ENCODE peak calls at places on chromosomes 7 and 10, in five cellular contexts. One of them, this sample, is unnamed.

GRCh38 chr7:102287465-102288146 is 938 bp downstream of the SH2B2 start:
- DNase-seq in WERI-Rb-1: peak
- DNase-seq in spleen: peak
- DNase-seq in heart left ventricle: no peak
- DNase-seq in upper lobe of left lung: peak
- DNase-seq in this sample: peak

GRCh38 chr10:34489436-34489835 is 325.7 kb downstream of the PARD3 start:
- DNase-seq in WERI-Rb-1: no peak
- DNase-seq in spleen: no peak
- DNase-seq in upper lobe of left lung: no peak
- DNase-seq in heart left ventricle: no peak
- DNase-seq in this sample: no peak

GRCh38 chr10:34786464-34786863 is 28.6 kb downstream of the PARD3 start:
- DNase-seq in upper lobe of left lung: no peak
- DNase-seq in heart left ventricle: no peak
- DNase-seq in WERI-Rb-1: no peak
- DNase-seq in spleen: no peak
- DNase-seq in this sample: no peak

GRCh38 chr10:58477122-58477521 is 35.5 kb upstream of the BICC1 start:
- DNase-seq in WERI-Rb-1: no peak
- DNase-seq in upper lobe of left lung: no peak
- DNase-seq in spleen: no peak
- DNase-seq in heart left ventricle: peak
- DNase-seq in this sample: peak

GRCh38 chr10:26367771-26368170 is 70.4 kb upstream of the APBB1IP start:
- DNase-seq in heart left ventricle: no peak
- DNase-seq in WERI-Rb-1: no peak
- DNase-seq in upper lobe of left lung: peak
- DNase-seq in spleen: no peak
- DNase-seq in this sample: no peak

GRCh38 chr7:885261-885892 is 9.0 kb downstream of the GET4 start:
- DNase-seq in upper lobe of left lung: no peak
- DNase-seq in spleen: peak
- DNase-seq in heart left ventricle: no peak
- DNase-seq in WERI-Rb-1: no peak
- DNase-seq in this sample: peak

GRCh38 chr10:69090687-69091450 is 3.0 kb downstream of the SRGN start:
- DNase-seq in heart left ventricle: no peak
- DNase-seq in spleen: no peak
- DNase-seq in WERI-Rb-1: no peak
- DNase-seq in upper lobe of left lung: no peak
- DNase-seq in this sample: no peak

GRCh38 chr10:7529638-7530037 is 118.8 kb upstream of the SFMBT2 start:
- DNase-seq in WERI-Rb-1: peak
- DNase-seq in spleen: no peak
- DNase-seq in heart left ventricle: no peak
- DNase-seq in upper lobe of left lung: no peak
- DNase-seq in this sample: no peak

GRCh38 chr10:117137911-117138642 is at the start of gene VAX1:
- DNase-seq in heart left ventricle: no peak
- DNase-seq in spleen: no peak
- DNase-seq in upper lobe of left lung: no peak
- DNase-seq in WERI-Rb-1: peak
- DNase-seq in this sample: no peak

GRCh38 chr10:68598978-68599753 is 39.0 kb downstream of the TET1 start:
- DNase-seq in spleen: peak
- DNase-seq in heart left ventricle: peak
- DNase-seq in WERI-Rb-1: peak
- DNase-seq in upper lobe of left lung: no peak
- DNase-seq in this sample: peak

GRCh38 chr10:131568866-131569265 is 257.3 kb upstream of the TCERG1L start:
- DNase-seq in heart left ventricle: no peak
- DNase-seq in upper lobe of left lung: peak
- DNase-seq in spleen: no peak
- DNase-seq in WERI-Rb-1: no peak
- DNase-seq in this sample: no peak

GRCh38 chr7:117230276-117231046 is 92.4 kb downstream of the WNT2 start:
- DNase-seq in upper lobe of left lung: no peak
- DNase-seq in spleen: no peak
- DNase-seq in heart left ventricle: no peak
- DNase-seq in WERI-Rb-1: no peak
- DNase-seq in this sample: no peak

DNA sequence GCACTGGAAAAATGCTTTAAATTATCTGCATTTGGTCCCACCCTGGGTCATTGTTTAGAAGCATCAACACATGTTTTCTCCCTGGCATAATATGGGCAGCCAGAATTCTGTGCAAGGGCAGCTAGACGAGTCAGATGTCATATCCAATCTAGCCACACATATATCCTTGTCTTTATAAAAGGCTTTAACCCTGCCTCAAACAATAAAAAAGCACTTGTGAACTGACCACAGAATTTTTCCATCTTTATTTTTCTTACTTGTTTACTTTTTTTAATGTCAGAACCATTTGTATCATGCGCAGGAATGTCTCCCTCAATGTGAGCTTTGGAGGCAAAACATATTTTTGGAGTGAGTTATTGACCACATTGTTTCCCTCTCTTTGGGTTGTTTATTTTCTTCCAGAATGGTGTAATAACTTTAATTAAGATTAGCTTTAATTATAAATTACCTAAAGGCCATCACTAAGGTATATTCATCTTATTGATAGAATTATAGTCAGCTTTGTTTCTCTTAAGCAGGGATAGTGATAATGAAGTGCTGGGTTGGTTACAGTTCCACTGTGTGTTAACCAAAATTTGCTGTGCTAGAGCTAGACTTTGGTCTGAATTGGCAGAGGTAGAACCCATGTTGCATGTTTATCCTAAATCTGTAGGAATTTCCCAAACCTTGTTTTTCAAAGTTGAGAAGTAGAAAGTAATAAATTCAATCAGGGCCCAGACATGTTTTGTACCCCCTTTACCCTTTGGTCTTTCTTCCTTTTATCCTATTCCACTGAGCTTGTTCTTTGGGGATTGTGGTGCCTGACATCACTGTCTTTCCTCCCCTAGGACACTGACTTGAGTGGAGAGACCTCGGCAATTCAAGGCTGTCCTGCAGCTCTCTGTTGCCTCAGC is 1078.4 kb downstream of the KCNMA1 start:
- DNase-seq in heart left ventricle: no peak
- DNase-seq in upper lobe of left lung: no peak
- DNase-seq in WERI-Rb-1: no peak
- DNase-seq in spleen: no peak
- DNase-seq in this sample: no peak
- H3K27ac ChIP-seq in heart left ventricle: no peak
- H3K27ac ChIP-seq in upper lobe of left lung: peak
- H3K27ac ChIP-seq in WERI-Rb-1: no peak
- H3K27ac ChIP-seq in spleen: no peak
- H3K27ac ChIP-seq in this sample: no peak

GRCh38 chr10:75722609-75723008 is 291.2 kb downstream of the LRMDA start:
- DNase-seq in WERI-Rb-1: no peak
- DNase-seq in heart left ventricle: no peak
- DNase-seq in upper lobe of left lung: no peak
- DNase-seq in spleen: no peak
- DNase-seq in this sample: no peak
- H3K27ac ChIP-seq in WERI-Rb-1: no peak
- H3K27ac ChIP-seq in heart left ventricle: no peak
- H3K27ac ChIP-seq in upper lobe of left lung: peak
- H3K27ac ChIP-seq in spleen: no peak
- H3K27ac ChIP-seq in this sample: no peak

DNA sequence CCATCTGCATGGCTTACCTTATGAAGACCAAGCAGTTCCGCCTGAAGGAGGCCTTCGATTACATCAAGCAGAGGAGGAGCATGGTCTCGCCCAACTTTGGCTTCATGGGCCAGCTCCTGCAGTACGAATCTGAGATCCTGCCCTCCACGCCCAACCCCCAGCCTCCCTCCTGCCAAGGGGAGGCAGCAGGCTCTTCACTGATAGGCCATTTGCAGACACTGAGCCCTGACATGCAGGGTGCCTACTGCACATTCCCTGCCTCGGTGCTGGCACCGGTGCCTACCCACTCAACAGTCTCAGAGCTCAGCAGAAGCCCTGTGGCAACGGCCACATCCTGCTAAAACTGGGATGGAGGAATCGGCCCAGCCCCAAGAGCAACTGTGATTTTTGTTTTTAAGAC is 12.4 kb downstream of the DUSP5 start:
- DNase-seq in WERI-Rb-1: no peak
- DNase-seq in spleen: no peak
- DNase-seq in heart left ventricle: no peak
- DNase-seq in upper lobe of left lung: no peak
- DNase-seq in this sample: no peak
- H3K27ac ChIP-seq in WERI-Rb-1: no peak
- H3K27ac ChIP-seq in spleen: no peak
- H3K27ac ChIP-seq in heart left ventricle: peak
- H3K27ac ChIP-seq in upper lobe of left lung: no peak
- H3K27ac ChIP-seq in this sample: peak

DNA sequence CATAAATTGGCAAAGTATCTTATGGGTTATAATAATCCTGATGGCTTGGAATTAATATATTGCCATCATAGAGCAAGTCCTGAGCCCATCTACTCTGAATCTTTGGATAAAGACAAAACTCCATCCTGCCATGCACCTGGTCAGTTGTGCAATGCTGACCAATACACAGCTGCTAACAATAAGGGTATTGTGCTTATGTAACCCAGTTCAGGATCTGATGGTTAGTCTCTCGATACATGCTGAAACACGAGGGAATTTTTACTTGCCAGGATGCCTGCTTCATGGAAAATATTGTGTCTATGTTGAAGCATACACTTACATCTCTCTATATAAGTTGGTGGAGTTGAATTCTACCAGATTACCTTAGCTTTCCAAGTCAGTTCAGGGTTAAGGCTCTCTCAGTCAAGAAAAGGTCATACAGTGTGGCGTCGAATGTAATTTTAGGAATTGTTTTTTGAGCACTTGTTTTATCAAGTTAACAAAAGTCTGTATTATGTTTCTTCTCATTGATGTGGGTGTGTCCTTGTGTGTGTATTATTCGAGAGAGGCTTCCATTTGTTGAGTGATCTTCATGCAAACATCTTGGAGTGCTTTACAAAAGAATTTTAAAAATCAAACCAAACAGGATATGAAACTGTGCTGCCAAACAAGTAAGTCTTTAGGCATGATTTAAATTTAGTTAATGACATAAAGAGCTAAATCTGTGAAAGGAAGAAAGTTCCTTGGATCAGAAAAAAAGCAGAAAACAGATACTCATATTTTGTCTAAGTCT is 449.0 kb downstream of the SUGCT start:
- DNase-seq in upper lobe of left lung: no peak
- DNase-seq in spleen: no peak
- DNase-seq in heart left ventricle: peak
- DNase-seq in WERI-Rb-1: no peak
- DNase-seq in this sample: peak
- H3K27ac ChIP-seq in upper lobe of left lung: no peak
- H3K27ac ChIP-seq in spleen: no peak
- H3K27ac ChIP-seq in heart left ventricle: no peak
- H3K27ac ChIP-seq in WERI-Rb-1: no peak
- H3K27ac ChIP-seq in this sample: no peak

GRCh38 chr10:76555271-76555670 is 1082.3 kb downstream of the KCNMA1 start:
- DNase-seq in spleen: no peak
- DNase-seq in heart left ventricle: no peak
- DNase-seq in WERI-Rb-1: no peak
- DNase-seq in upper lobe of left lung: no peak
- DNase-seq in this sample: no peak
- H3K27ac ChIP-seq in spleen: no peak
- H3K27ac ChIP-seq in heart left ventricle: no peak
- H3K27ac ChIP-seq in WERI-Rb-1: no peak
- H3K27ac ChIP-seq in upper lobe of left lung: no peak
- H3K27ac ChIP-seq in this sample: no peak

GRCh38 chr10:17217661-17218306 is 10.3 kb upstream of the VIM start:
- DNase-seq in spleen: no peak
- DNase-seq in WERI-Rb-1: no peak
- DNase-seq in upper lobe of left lung: no peak
- DNase-seq in heart left ventricle: no peak
- DNase-seq in this sample: no peak

GRCh38 chr10:17222329-17222728 is 5.7 kb upstream of the VIM start:
- DNase-seq in upper lobe of left lung: no peak
- DNase-seq in spleen: no peak
- DNase-seq in heart left ventricle: no peak
- DNase-seq in WERI-Rb-1: no peak
- DNase-seq in this sample: no peak

GRCh38 chr10:17216901-17217395 is 11.1 kb upstream of the VIM start:
- DNase-seq in upper lobe of left lung: no peak
- DNase-seq in WERI-Rb-1: no peak
- DNase-seq in spleen: no peak
- DNase-seq in heart left ventricle: no peak
- DNase-seq in this sample: no peak

GRCh38 chr10:17219024-17219423 is 9.0 kb upstream of the VIM start:
- DNase-seq in spleen: no peak
- DNase-seq in WERI-Rb-1: no peak
- DNase-seq in upper lobe of left lung: no peak
- DNase-seq in heart left ventricle: no peak
- DNase-seq in this sample: no peak

DNA sequence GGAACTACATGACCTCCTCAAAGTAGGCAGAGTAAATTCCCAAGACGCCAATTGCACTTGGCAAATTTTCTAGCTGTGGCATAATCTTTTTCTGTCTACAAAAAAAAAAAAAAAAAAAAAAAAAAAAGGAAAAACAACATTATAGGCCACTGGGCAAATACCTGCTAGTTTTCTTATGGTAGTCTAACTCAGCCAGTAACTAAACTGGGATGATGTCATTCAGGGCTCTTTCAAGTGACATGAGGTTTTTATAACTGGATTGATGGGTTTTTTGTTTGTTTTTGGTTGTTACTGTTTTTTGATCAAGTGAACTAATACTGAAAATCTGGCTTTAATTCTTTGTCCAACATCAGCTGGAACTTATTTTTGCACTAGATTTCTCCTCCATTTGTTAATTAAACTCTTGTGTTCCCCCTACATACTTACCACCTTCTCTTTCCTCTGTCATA is 7.4 kb upstream of the VIM start:
- DNase-seq in spleen: no peak
- DNase-seq in heart left ventricle: no peak
- DNase-seq in WERI-Rb-1: no peak
- DNase-seq in upper lobe of left lung: no peak
- DNase-seq in this sample: no peak
- H3K27ac ChIP-seq in spleen: no peak
- H3K27ac ChIP-seq in heart left ventricle: no peak
- H3K27ac ChIP-seq in WERI-Rb-1: no peak
- H3K27ac ChIP-seq in upper lobe of left lung: no peak
- H3K27ac ChIP-seq in this sample: no peak

DNA sequence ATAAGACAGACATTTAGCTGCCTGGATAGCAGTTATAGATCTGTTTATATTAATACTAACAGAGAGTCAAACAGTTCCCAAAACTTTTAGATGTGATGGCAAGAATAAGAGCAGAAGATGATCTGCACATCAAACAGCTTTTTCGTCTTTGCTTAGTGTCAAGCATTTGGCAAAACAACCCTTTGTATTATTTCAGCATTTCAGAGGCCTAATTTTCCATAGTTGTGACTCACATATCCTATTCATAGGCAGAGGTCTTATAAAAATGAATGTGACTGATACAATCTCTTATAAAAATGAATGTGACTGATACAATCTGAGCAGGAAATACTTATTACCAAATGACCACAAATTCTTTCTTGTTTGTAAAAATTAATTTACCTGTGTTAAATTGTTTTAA is 71.2 kb downstream of the LRRTM3 start:
- DNase-seq in spleen: no peak
- DNase-seq in WERI-Rb-1: no peak
- DNase-seq in upper lobe of left lung: no peak
- DNase-seq in heart left ventricle: no peak
- DNase-seq in this sample: no peak
- H3K27ac ChIP-seq in spleen: no peak
- H3K27ac ChIP-seq in WERI-Rb-1: no peak
- H3K27ac ChIP-seq in upper lobe of left lung: no peak
- H3K27ac ChIP-seq in heart left ventricle: no peak
- H3K27ac ChIP-seq in this sample: no peak

GRCh38 chr10:132590752-132591121 is 53.1 kb downstream of the INPP5A start:
- DNase-seq in WERI-Rb-1: no peak
- DNase-seq in upper lobe of left lung: no peak
- DNase-seq in heart left ventricle: no peak
- DNase-seq in spleen: no peak
- DNase-seq in this sample: no peak
- H3K27ac ChIP-seq in WERI-Rb-1: no peak
- H3K27ac ChIP-seq in upper lobe of left lung: peak
- H3K27ac ChIP-seq in heart left ventricle: peak
- H3K27ac ChIP-seq in spleen: no peak
- H3K27ac ChIP-seq in this sample: peak

This sample was measured in heart right ventricle.